ENCODE peak calls at places on chromosome 1, in eight cellular contexts. One of them, this sample, is unnamed. For H3K4me1, the result is how much of the 10 kb centered on the place peaks cover.

GRCh38 chr1:208924958-208925357 is 658.6 kb upstream of the CAMK1G start:
- DNase-seq in prostate gland: no peak
- DNase-seq in uterus: no peak
- DNase-seq in A549: no peak
- DNase-seq in heart left ventricle: no peak
- DNase-seq in right lobe of liver: no peak
- DNase-seq in ovary: no peak
- DNase-seq in IMR-90: no peak
- DNase-seq in this sample: no peak

GRCh38 chr1:44730741-44731512 is at the start of gene RNU5D-1:
- DNase-seq in heart left ventricle: peak
- DNase-seq in prostate gland: peak
- DNase-seq in A549: peak
- DNase-seq in ovary: peak
- DNase-seq in uterus: peak
- DNase-seq in right lobe of liver: peak
- DNase-seq in IMR-90: peak
- DNase-seq in this sample: peak

GRCh38 chr1:106755682-106756406 is 300.6 kb upstream of the PRMT6 start:
- DNase-seq in uterus: no peak
- DNase-seq in A549: no peak
- DNase-seq in heart left ventricle: no peak
- DNase-seq in IMR-90: peak
- DNase-seq in prostate gland: no peak
- DNase-seq in ovary: no peak
- DNase-seq in right lobe of liver: no peak
- DNase-seq in this sample: no peak

GRCh38 chr1:28180310-28181305 is 4.1 kb upstream of the PTAFR start:
- DNase-seq in A549: no peak
- DNase-seq in uterus: no peak
- DNase-seq in prostate gland: no peak
- DNase-seq in right lobe of liver: no peak
- DNase-seq in heart left ventricle: no peak
- DNase-seq in ovary: no peak
- DNase-seq in IMR-90: no peak
- DNase-seq in this sample: no peak

GRCh38 chr1:33927721-33928120 is 63.8 kb downstream of the HMGB4 start:
- DNase-seq in A549: no peak
- DNase-seq in ovary: no peak
- DNase-seq in prostate gland: no peak
- DNase-seq in heart left ventricle: no peak
- DNase-seq in right lobe of liver: no peak
- DNase-seq in IMR-90: no peak
- DNase-seq in uterus: no peak
- DNase-seq in this sample: no peak

GRCh38 chr1:55064861-55065263 is 25.5 kb downstream of the PCSK9 start:
- DNase-seq in ovary: no peak
- DNase-seq in uterus: no peak
- DNase-seq in A549: no peak
- DNase-seq in IMR-90: peak
- DNase-seq in right lobe of liver: peak
- DNase-seq in prostate gland: peak
- DNase-seq in heart left ventricle: peak
- DNase-seq in this sample: no peak

GRCh38 chr1:10061276-10061675 is 28.5 kb downstream of the UBE4B start:
- DNase-seq in IMR-90: no peak
- DNase-seq in prostate gland: no peak
- DNase-seq in ovary: no peak
- DNase-seq in uterus: no peak
- DNase-seq in A549: no peak
- DNase-seq in right lobe of liver: no peak
- DNase-seq in heart left ventricle: no peak
- DNase-seq in this sample: no peak

GRCh38 chr1:47997289-47998200 is at the start of gene TRABD2B:
- DNase-seq in right lobe of liver: peak
- DNase-seq in ovary: peak
- DNase-seq in prostate gland: peak
- DNase-seq in A549: peak
- DNase-seq in IMR-90: peak
- DNase-seq in uterus: peak
- DNase-seq in heart left ventricle: peak
- DNase-seq in this sample: peak

GRCh38 chr1:36721261-36721660 is 238.5 kb upstream of the CSF3R start:
- DNase-seq in A549: no peak
- DNase-seq in uterus: no peak
- DNase-seq in IMR-90: no peak
- DNase-seq in ovary: no peak
- DNase-seq in heart left ventricle: no peak
- DNase-seq in prostate gland: no peak
- DNase-seq in right lobe of liver: no peak
- DNase-seq in this sample: no peak

GRCh38 chr1:24825174-24825573 is 79.9 kb downstream of the CLIC4 start:
- DNase-seq in heart left ventricle: no peak
- DNase-seq in A549: no peak
- DNase-seq in ovary: no peak
- DNase-seq in IMR-90: no peak
- DNase-seq in prostate gland: no peak
- DNase-seq in right lobe of liver: no peak
- DNase-seq in uterus: no peak
- DNase-seq in this sample: no peak
- H3K4me1 ChIP-seq in heart left ventricle: under half
- H3K4me1 ChIP-seq in A549: half or more
- H3K4me1 ChIP-seq in ovary: under half
- H3K4me1 ChIP-seq in IMR-90: under half
- H3K4me1 ChIP-seq in prostate gland: under half
- H3K4me1 ChIP-seq in right lobe of liver: under half
- H3K4me1 ChIP-seq in uterus: under half
- H3K4me1 ChIP-seq in this sample: under half

GRCh38 chr1:231040019-231040799 is at the start of gene FAM89A:
- DNase-seq in prostate gland: peak
- DNase-seq in ovary: peak
- DNase-seq in A549: peak
- DNase-seq in heart left ventricle: peak
- DNase-seq in uterus: peak
- DNase-seq in right lobe of liver: peak
- DNase-seq in IMR-90: no peak
- DNase-seq in this sample: peak
- TF ChIP-seq POLR2A in prostate gland: no peak
- TF ChIP-seq POLR2A in ovary: peak
- TF ChIP-seq POLR2A in A549: peak
- TF ChIP-seq POLR2A in heart left ventricle: no peak
- TF ChIP-seq POLR2A in uterus: no peak
- TF ChIP-seq POLR2A in right lobe of liver: peak
- TF ChIP-seq POLR2A in IMR-90: no peak
- TF ChIP-seq POLR2A in this sample: no peak

DNA sequence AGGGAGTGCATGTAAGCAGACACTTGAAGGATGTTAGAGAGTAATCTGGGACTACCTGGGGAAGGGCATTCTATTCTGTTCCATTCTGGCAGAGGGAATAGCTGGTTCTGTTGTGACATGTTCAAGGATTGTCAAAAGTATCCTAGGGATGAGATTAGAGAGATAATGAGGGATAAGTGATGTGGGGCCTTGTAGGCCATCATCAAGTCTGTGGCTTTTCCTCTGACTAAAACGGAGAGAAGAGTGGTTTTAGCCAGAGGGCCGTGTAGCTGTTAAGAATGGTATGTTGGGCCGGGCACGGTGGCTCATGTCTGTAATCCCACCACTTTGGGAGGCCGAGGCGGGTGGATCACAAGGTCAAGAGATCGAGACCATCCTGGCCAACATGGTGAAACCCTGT is 23.6 kb downstream of the TGFB2 start:
- DNase-seq in heart left ventricle: no peak
- DNase-seq in right lobe of liver: no peak
- DNase-seq in ovary: no peak
- DNase-seq in IMR-90: no peak
- DNase-seq in prostate gland: no peak
- DNase-seq in uterus: no peak
- DNase-seq in A549: no peak
- DNase-seq in this sample: no peak
- H3K4me1 ChIP-seq in heart left ventricle: under half
- H3K4me1 ChIP-seq in right lobe of liver: under half
- H3K4me1 ChIP-seq in ovary: under half
- H3K4me1 ChIP-seq in IMR-90: under half
- H3K4me1 ChIP-seq in prostate gland: under half
- H3K4me1 ChIP-seq in uterus: under half
- H3K4me1 ChIP-seq in A549: half or more
- H3K4me1 ChIP-seq in this sample: under half

GRCh38 chr1:2514863-2515762 is 11.3 kb downstream of the PANK4 start:
- DNase-seq in uterus: no peak
- DNase-seq in prostate gland: no peak
- DNase-seq in IMR-90: no peak
- DNase-seq in right lobe of liver: no peak
- DNase-seq in A549: no peak
- DNase-seq in heart left ventricle: no peak
- DNase-seq in ovary: no peak
- DNase-seq in this sample: no peak
- TF ChIP-seq POLR2A in uterus: no peak
- TF ChIP-seq POLR2A in prostate gland: no peak
- TF ChIP-seq POLR2A in IMR-90: no peak
- TF ChIP-seq POLR2A in right lobe of liver: no peak
- TF ChIP-seq POLR2A in A549: no peak
- TF ChIP-seq POLR2A in heart left ventricle: no peak
- TF ChIP-seq POLR2A in ovary: no peak
- TF ChIP-seq POLR2A in this sample: no peak

GRCh38 chr1:243271990-243272389 is 16.1 kb downstream of the SDCCAG8 start:
- DNase-seq in right lobe of liver: no peak
- DNase-seq in IMR-90: no peak
- DNase-seq in uterus: no peak
- DNase-seq in heart left ventricle: no peak
- DNase-seq in A549: no peak
- DNase-seq in prostate gland: no peak
- DNase-seq in ovary: no peak
- DNase-seq in this sample: no peak

GRCh38 chr1:243269461-243269801 is 13.6 kb downstream of the SDCCAG8 start:
- DNase-seq in prostate gland: no peak
- DNase-seq in heart left ventricle: no peak
- DNase-seq in ovary: no peak
- DNase-seq in right lobe of liver: no peak
- DNase-seq in A549: no peak
- DNase-seq in IMR-90: no peak
- DNase-seq in uterus: no peak
- DNase-seq in this sample: peak

GRCh38 chr1:243268751-243269460 is 13.1 kb downstream of the SDCCAG8 start:
- DNase-seq in uterus: no peak
- DNase-seq in heart left ventricle: no peak
- DNase-seq in prostate gland: no peak
- DNase-seq in IMR-90: peak
- DNase-seq in right lobe of liver: no peak
- DNase-seq in A549: no peak
- DNase-seq in ovary: no peak
- DNase-seq in this sample: no peak

GRCh38 chr1:243268284-243268653 is 12.4 kb downstream of the SDCCAG8 start:
- DNase-seq in prostate gland: no peak
- DNase-seq in heart left ventricle: no peak
- DNase-seq in A549: peak
- DNase-seq in IMR-90: peak
- DNase-seq in uterus: no peak
- DNase-seq in right lobe of liver: no peak
- DNase-seq in ovary: no peak
- DNase-seq in this sample: no peak

DNA sequence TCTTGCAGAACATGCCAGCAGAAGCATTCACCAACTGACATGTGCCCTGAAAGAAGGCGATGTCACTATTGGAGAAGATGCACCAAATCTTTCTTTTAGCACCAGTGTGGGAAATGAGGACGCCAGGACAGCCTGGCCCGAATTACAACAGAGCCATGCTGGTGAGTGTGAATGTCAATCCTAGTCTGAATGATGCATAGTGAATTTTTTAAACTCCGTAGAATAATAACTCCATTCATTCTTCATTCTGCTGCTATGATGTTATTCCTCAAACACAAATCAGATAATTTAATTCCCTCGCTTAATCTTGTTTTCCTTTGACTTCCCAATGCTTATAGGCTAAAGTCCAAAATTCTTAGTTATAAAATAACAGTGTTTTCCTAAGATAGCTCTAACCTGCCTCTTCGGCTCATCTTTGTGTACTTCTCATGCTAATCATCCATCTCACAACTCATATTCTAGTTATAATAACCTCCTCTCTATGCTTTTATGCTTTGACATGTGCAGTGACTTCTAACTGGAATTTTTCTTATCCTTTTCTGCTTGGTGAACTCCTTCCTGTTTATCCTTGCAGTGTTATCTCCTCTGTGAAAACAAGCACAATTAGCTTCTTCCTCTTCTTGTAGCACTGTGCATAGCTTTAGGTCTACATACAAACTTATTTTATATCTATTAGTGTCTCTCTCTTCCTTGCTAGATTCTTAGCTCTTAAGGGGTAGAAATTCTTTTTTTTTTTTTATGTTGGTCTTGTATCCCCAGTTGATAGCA is 14.4 kb downstream of the SDCCAG8 start:
- DNase-seq in right lobe of liver: no peak
- DNase-seq in uterus: no peak
- DNase-seq in A549: no peak
- DNase-seq in IMR-90: no peak
- DNase-seq in prostate gland: no peak
- DNase-seq in heart left ventricle: no peak
- DNase-seq in ovary: no peak
- DNase-seq in this sample: no peak
- H3K4me1 ChIP-seq in right lobe of liver: under half
- H3K4me1 ChIP-seq in uterus: under half
- H3K4me1 ChIP-seq in A549: under half
- H3K4me1 ChIP-seq in IMR-90: under half
- H3K4me1 ChIP-seq in prostate gland: under half
- H3K4me1 ChIP-seq in heart left ventricle: under half
- H3K4me1 ChIP-seq in ovary: under half
- H3K4me1 ChIP-seq in this sample: under half

GRCh38 chr1:4428711-4429110 is 225.7 kb upstream of the AJAP1 start:
- DNase-seq in IMR-90: no peak
- DNase-seq in ovary: no peak
- DNase-seq in prostate gland: no peak
- DNase-seq in A549: no peak
- DNase-seq in uterus: no peak
- DNase-seq in right lobe of liver: no peak
- DNase-seq in heart left ventricle: no peak
- DNase-seq in this sample: no peak

GRCh38 chr1:4430406-4431404 is 223.7 kb upstream of the AJAP1 start:
- DNase-seq in uterus: no peak
- DNase-seq in ovary: no peak
- DNase-seq in heart left ventricle: no peak
- DNase-seq in IMR-90: no peak
- DNase-seq in right lobe of liver: no peak
- DNase-seq in A549: no peak
- DNase-seq in prostate gland: no peak
- DNase-seq in this sample: no peak

GRCh38 chr1:4433075-4433474 is 221.3 kb upstream of the AJAP1 start:
- DNase-seq in right lobe of liver: no peak
- DNase-seq in IMR-90: no peak
- DNase-seq in uterus: no peak
- DNase-seq in A549: no peak
- DNase-seq in heart left ventricle: no peak
- DNase-seq in ovary: no peak
- DNase-seq in prostate gland: no peak
- DNase-seq in this sample: no peak
- TF ChIP-seq POLR2A in right lobe of liver: no peak
- TF ChIP-seq POLR2A in IMR-90: no peak
- TF ChIP-seq POLR2A in uterus: no peak
- TF ChIP-seq POLR2A in A549: no peak
- TF ChIP-seq POLR2A in heart left ventricle: no peak
- TF ChIP-seq POLR2A in ovary: no peak
- TF ChIP-seq POLR2A in prostate gland: no peak
- TF ChIP-seq POLR2A in this sample: no peak

This sample was measured in Peyer's patch.